ENCODE peak calls at places on chromosomes 5 and 9, in six cellular contexts. W, G, M, Q, Z and S are unnamed samples.

GRCh38 chr9:677461-678097 is 163.9 kb upstream of the DMRT1 start:
- DNase-seq in W (peak), G (no peak), M (no peak), Q (no peak), Z (no peak), S (no peak)

GRCh38 chr9:27118916-27119315 is 9.9 kb downstream of the TEK start:
- DNase-seq in W (no peak), G (no peak), M (no peak), Q (no peak), Z (peak), S (no peak)

GRCh38 chr9:109320338-109320733 is 523 bp downstream of the EPB41L4B start:
- DNase-seq in W (no peak), G (no peak), M (peak), Q (no peak), Z (no peak), S (no peak)

GRCh38 chr5:92849798-92850197 is 731.2 kb downstream of the NR2F1-AS1 start:
- DNase-seq in W (no peak), G (no peak), M (no peak), Q (no peak), Z (no peak), S (no peak)

GRCh38 chr9:81389569-81389993 is 299.8 kb downstream of the TLE1 start:
- DNase-seq in W (peak), G (no peak), M (peak), Q (no peak), Z (peak), S (peak)

GRCh38 chr5:27026059-27026458 is 12.3 kb downstream of the CDH9 start:
- DNase-seq in W (no peak), G (no peak), M (no peak), Q (no peak), Z (no peak), S (no peak)

GRCh38 chr9:1050125-1050895 is at the start of gene DMRT2:
- DNase-seq in W (peak), G (peak), M (peak), Q (peak), Z (no peak), S (no peak)

GRCh38 chr9:5442400-5443011 is 4.8 kb upstream of the PLGRKT start:
- DNase-seq in W (peak), G (no peak), M (peak), Q (peak), Z (peak), S (no peak)

GRCh38 chr5:66967826-66968262 is 228.8 kb downstream of the CD180 start:
- DNase-seq in W (no peak), G (no peak), M (no peak), Q (no peak), Z (no peak), S (peak)

GRCh38 chr5:171755354-171755821 is 30.2 kb upstream of the SMIM23 start:
- DNase-seq in W (peak), G (no peak), M (peak), Q (no peak), Z (no peak), S (no peak)

GRCh38 chr5:58231041-58231440 is 228.8 kb downstream of the PLK2 start:
- DNase-seq in W (no peak), G (no peak), M (peak), Q (no peak), Z (no peak), S (peak)

GRCh38 chr9:19155106-19155999 is 28.1 kb upstream of the PLIN2 start:
- DNase-seq in W (no peak), G (no peak), M (no peak), Q (no peak), Z (no peak), S (no peak)

GRCh38 chr5:127871448-127872153 is 168.4 kb downstream of the CCDC192 start:
- DNase-seq in W (no peak), G (no peak), M (peak), Q (no peak), Z (no peak), S (peak)

GRCh38 chr9:113388833-113389232 is 12.0 kb upstream of the HDHD3 start:
- DNase-seq in W (no peak), G (no peak), M (no peak), Q (no peak), Z (no peak), S (no peak)

GRCh38 chr5:169637085-169637855 is at the start of gene DOCK2:
- DNase-seq in W (no peak), G (peak), M (peak), Q (no peak), Z (no peak), S (no peak)

GRCh38 chr5:53917095-53917494 is 356.7 kb downstream of the NDUFS4 start:
- DNase-seq in W (no peak), G (no peak), M (peak), Q (no peak), Z (no peak), S (no peak)

GRCh38 chr5:34524123-34524522 is 132.0 kb upstream of the RAI14 start:
- DNase-seq in W (no peak), G (no peak), M (peak), Q (no peak), Z (no peak), S (peak)

GRCh38 chr5:8327016-8327415 is 458.1 kb downstream of the MTRR start:
- DNase-seq in W (no peak), G (no peak), M (no peak), Q (no peak), Z (no peak), S (no peak)

GRCh38 chr9:118609355-118610044 is 759.7 kb downstream of the BRINP1 start:
- DNase-seq in W (no peak), G (no peak), M (peak), Q (no peak), Z (peak), S (peak)

GRCh38 chr9:15641301-15641700 is 88.5 kb downstream of the CCDC171 start:
- DNase-seq in W (no peak), G (no peak), M (no peak), Q (no peak), Z (no peak), S (no peak)

GRCh38 chr5:98774192-98775046 is 956 bp downstream of the RGMB start:
- DNase-seq in W (peak), G (peak), M (peak), Q (peak), Z (peak), S (peak)

GRCh38 chr5:8070138-8070537 is 201.2 kb downstream of the MTRR start:
- DNase-seq in W (no peak), G (no peak), M (no peak), Q (no peak), Z (no peak), S (peak)

GRCh38 chr9:113456235-113456634 is 7.3 kb upstream of the RGS3 start:
- DNase-seq in W (peak), G (no peak), M (peak), Q (no peak), Z (peak), S (peak)

GRCh38 chr5:31993182-31993961 is 180.7 kb downstream of the GOLPH3 start:
- DNase-seq in W (no peak), G (no peak), M (peak), Q (no peak), Z (peak), S (no peak)

GRCh38 chr5:171748720-171749119 is 36.9 kb upstream of the SMIM23 start:
- DNase-seq in W (no peak), G (no peak), M (no peak), Q (no peak), Z (no peak), S (no peak)

GRCh38 chr5:180330810-180331646 is 22.1 kb downstream of the GFPT2 start:
- DNase-seq in W (peak), G (no peak), M (peak), Q (no peak), Z (peak), S (peak)

GRCh38 chr9:115353681-115354080 is 235.7 kb upstream of the TNC start:
- DNase-seq in W (no peak), G (no peak), M (no peak), Q (no peak), Z (no peak), S (no peak)

GRCh38 chr5:135667662-135668061 is 88.9 kb upstream of the CXCL14 start:
- DNase-seq in W (peak), G (no peak), M (no peak), Q (no peak), Z (no peak), S (no peak)

GRCh38 chr9:5800969-5801738 is 31.8 kb downstream of the ERMP1 start:
- DNase-seq in W (no peak), G (no peak), M (peak), Q (no peak), Z (no peak), S (no peak)

GRCh38 chr5:83222906-83223305 is 145.6 kb downstream of the XRCC4 start:
- DNase-seq in W (no peak), G (no peak), M (no peak), Q (no peak), Z (no peak), S (no peak)

GRCh38 chr9:8456327-8456726 is 656.7 kb upstream of the DMAC1 start:
- DNase-seq in W (no peak), G (no peak), M (peak), Q (no peak), Z (no peak), S (no peak)

GRCh38 chr5:124102491-124102890 is 590.5 kb downstream of the CSNK1G3 start:
- DNase-seq in W (no peak), G (no peak), M (no peak), Q (no peak), Z (peak), S (no peak)

GRCh38 chr5:56003179-56003578 is 8.4 kb upstream of the IL6ST start:
- DNase-seq in W (peak), G (no peak), M (peak), Q (peak), Z (no peak), S (peak)

GRCh38 chr9:16985559-16986348 is 115.3 kb upstream of the BNC2 start:
- DNase-seq in W (no peak), G (peak), M (no peak), Q (no peak), Z (peak), S (no peak)

GRCh38 chr5:84549054-84549453 is 164.4 kb upstream of the EDIL3 start:
- DNase-seq in W (no peak), G (no peak), M (no peak), Q (no peak), Z (no peak), S (no peak)

GRCh38 chr9:113903514-113904077 is 27.5 kb downstream of the ZNF618 start:
- DNase-seq in W (no peak), G (no peak), M (no peak), Q (no peak), Z (no peak), S (no peak)

GRCh38 chr9:129998491-129999122 is 44.4 kb downstream of the FNBP1 start:
- DNase-seq in W (no peak), G (no peak), M (no peak), Q (no peak), Z (no peak), S (no peak)
- H3K27ac ChIP-seq in W (no peak), G (no peak), M (no peak), Q (no peak), Z (no peak), S (no peak)

DNA sequence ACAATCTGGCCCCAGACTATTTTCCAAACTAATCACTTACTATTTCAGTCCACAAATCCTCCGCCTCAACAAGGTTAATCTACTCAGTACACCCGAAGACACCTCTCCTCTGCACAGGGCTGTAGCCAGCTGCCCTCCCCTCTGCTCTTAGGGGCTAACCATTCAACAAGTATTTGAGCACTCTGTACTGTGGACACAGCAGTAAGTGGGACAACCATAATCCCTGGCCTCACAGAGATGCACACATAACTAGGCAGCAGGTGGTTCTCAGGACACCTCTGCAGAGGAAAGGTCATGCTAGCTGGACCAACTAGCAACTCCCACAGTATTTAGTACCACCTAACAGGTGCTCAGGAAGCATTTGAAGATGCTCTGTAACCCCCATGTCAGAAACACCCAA is 5.5 kb downstream of the CAMSAP1 start:
- DNase-seq in W (no peak), G (no peak), M (no peak), Q (peak), Z (no peak), S (no peak)
- H3K27ac ChIP-seq in W (no peak), G (no peak), M (no peak), Q (peak), Z (no peak), S (no peak)

DNA sequence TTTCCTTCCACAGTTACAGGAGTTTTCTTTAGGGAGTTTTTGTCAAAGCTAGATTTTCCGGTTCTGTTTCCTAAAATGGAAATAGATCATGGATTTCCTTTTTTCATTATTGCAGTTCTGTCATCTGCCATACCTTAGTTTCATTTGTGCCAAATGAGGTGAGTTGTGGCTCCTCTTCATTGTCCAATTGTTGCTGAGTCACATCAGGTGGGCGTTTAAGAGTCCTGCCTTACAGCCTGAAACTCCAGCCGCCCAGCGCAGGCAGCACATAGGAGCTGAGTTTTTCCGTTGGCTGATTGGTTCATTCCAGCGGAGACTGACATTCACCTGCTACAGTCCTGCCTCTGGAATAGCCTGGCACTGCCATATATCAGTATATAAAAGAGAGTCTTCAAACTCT is 14.1 kb downstream of the SLC25A25 start:
- DNase-seq in W (no peak), G (no peak), M (no peak), Q (no peak), Z (no peak), S (peak)
- H3K27ac ChIP-seq in W (no peak), G (no peak), M (no peak), Q (no peak), Z (no peak), S (no peak)

GRCh38 chr5:6379246-6379645 is 899 bp upstream of the MED10 start:
- DNase-seq in W (no peak), G (no peak), M (no peak), Q (no peak), Z (no peak), S (no peak)
- H3K27ac ChIP-seq in W (no peak), G (peak), M (no peak), Q (no peak), Z (no peak), S (no peak)

GRCh38 chr5:100889896-100890295 is 13.2 kb downstream of the ST8SIA4 start:
- DNase-seq in W (no peak), G (no peak), M (peak), Q (no peak), Z (no peak), S (no peak)
- H3K27ac ChIP-seq in W (no peak), G (peak), M (no peak), Q (no peak), Z (no peak), S (peak)

DNA sequence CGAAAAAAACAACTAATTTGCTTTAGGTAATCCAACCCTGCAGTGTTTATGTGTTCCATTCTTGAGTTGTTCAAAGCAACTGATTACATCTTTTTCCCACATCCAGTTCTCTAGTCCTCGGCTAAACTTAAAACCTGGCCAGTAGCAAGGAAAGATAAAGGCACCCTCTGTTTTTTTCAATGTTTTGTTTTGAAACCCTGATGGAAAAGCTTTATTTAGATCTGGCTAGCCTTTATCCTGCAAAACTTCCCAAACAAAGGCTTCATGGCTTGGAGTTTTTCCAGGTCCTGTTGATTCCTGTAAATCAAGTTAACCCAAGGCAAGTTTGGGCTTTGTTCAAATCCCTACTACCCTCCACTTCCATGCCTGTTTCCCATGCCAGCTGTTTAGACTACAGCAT is 105.1 kb downstream of the CEMIP2 start:
- DNase-seq in W (no peak), G (no peak), M (peak), Q (no peak), Z (peak), S (no peak)
- H3K27ac ChIP-seq in W (no peak), G (no peak), M (peak), Q (no peak), Z (peak), S (no peak)

GRCh38 chr5:40798856-40799210 is 659 bp upstream of the PRKAA1 start:
- DNase-seq in W (no peak), G (no peak), M (no peak), Q (no peak), Z (no peak), S (no peak)
- H3K27ac ChIP-seq in W (peak), G (peak), M (peak), Q (peak), Z (peak), S (peak)

GRCh38 chr9:4127873-4128272 is 172.0 kb downstream of the GLIS3 start:
- DNase-seq in W (no peak), G (no peak), M (no peak), Q (no peak), Z (no peak), S (no peak)

GRCh38 chr9:4128876-4129275 is 171.0 kb downstream of the GLIS3 start:
- DNase-seq in W (no peak), G (no peak), M (no peak), Q (no peak), Z (no peak), S (no peak)

GRCh38 chr9:4131946-4132345 is 167.9 kb downstream of the GLIS3 start:
- DNase-seq in W (no peak), G (no peak), M (no peak), Q (no peak), Z (no peak), S (no peak)

GRCh38 chr9:4126184-4126865 is 173.5 kb downstream of the GLIS3 start:
- DNase-seq in W (no peak), G (no peak), M (peak), Q (no peak), Z (peak), S (no peak)

GRCh38 chr9:4126996-4127395 is 172.9 kb downstream of the GLIS3 start:
- DNase-seq in W (no peak), G (no peak), M (no peak), Q (no peak), Z (no peak), S (no peak)
- H3K27ac ChIP-seq in W (no peak), G (no peak), M (no peak), Q (no peak), Z (peak), S (peak)

GRCh38 chr9:88826651-88827245 is 164.5 kb upstream of the S1PR3 start:
- DNase-seq in W (no peak), G (no peak), M (no peak), Q (no peak), Z (no peak), S (no peak)
- H3K27ac ChIP-seq in W (no peak), G (no peak), M (no peak), Q (no peak), Z (no peak), S (no peak)